ENCODE peak calls at places on chromosomes 4 and X, in ten cellular contexts. Z is hepatocyte, V is stomach, J is fibroblast of lung, M is GM12865, O is astrocyte of the spinal cord, A is cardiac fibroblast, I is omental fat pad, W is progenitor cell of endocrine pancreas, E is MM.1S. C is an unnamed sample.

GRCh38 chr4:62208921-62209320 is 1008.8 kb downstream of the ADGRL3 start:
- DNase-seq in E (no peak), Z (no peak), I (no peak), J (no peak), O (no peak), M (no peak), V (no peak), W (no peak), A (no peak), C (no peak)

GRCh38 chr4:8495803-8496202 is 55.2 kb downstream of the TRMT44 start:
- DNase-seq in M (no peak), V (no peak), O (no peak), A (no peak), Z (no peak), J (no peak), I (no peak), W (no peak), E (no peak), C (no peak)

GRCh38 chr4:13992041-13992440 is 364.5 kb upstream of the BOD1L1 start:
- DNase-seq in Z (no peak), M (no peak), J (no peak), I (no peak), A (no peak), W (no peak), O (no peak), V (no peak), E (no peak), C (no peak)

GRCh38 chr4:107814758-107815552 is 9.8 kb upstream of the SGMS2 start:
- DNase-seq in I (no peak), J (no peak), A (no peak), V (no peak), M (no peak), O (no peak), W (no peak), Z (no peak), E (no peak), C (no peak)

GRCh38 chr4:73450398-73451004 is 14.5 kb downstream of the AFP start:
- DNase-seq in I (no peak), O (peak), Z (peak), A (peak), V (no peak), E (no peak), M (no peak), J (peak), W (no peak), C (no peak)

GRCh38 chr4:187183351-187183750 is 459.7 kb upstream of the FAT1 start:
- DNase-seq in J (no peak), Z (no peak), O (peak), I (no peak), V (no peak), A (no peak), W (no peak), E (no peak), M (no peak), C (no peak)

GRCh38 chrX:56782362-56782761 is 53.3 kb downstream of the NBDY start:
- DNase-seq in M (no peak), O (no peak), W (no peak), Z (no peak), J (no peak), V (no peak), E (peak), A (no peak), I (no peak), C (no peak)

GRCh38 chrX:10989386-10989785 is 121.7 kb upstream of the HCCS start:
- DNase-seq in O (no peak), W (no peak), J (no peak), Z (no peak), A (peak), M (no peak), E (no peak), V (no peak), I (no peak), C (no peak)

GRCh38 chr4:2767705-2768074 is 11.6 kb upstream of the TNIP2 start:
- DNase-seq in W (no peak), V (no peak), I (no peak), A (no peak), J (no peak), M (no peak), O (no peak), E (no peak), Z (no peak), C (no peak)

GRCh38 chr4:114601304-114602052 is 2.9 kb downstream of the UGT8 start:
- DNase-seq in V (no peak), Z (no peak), I (no peak), A (no peak), W (no peak), M (peak), O (no peak), J (no peak), E (no peak), C (no peak)

GRCh38 chr4:127995776-127996175 is 30.6 kb downstream of the ABHD18 start:
- DNase-seq in V (no peak), Z (no peak), I (no peak), W (no peak), M (no peak), A (no peak), E (no peak), J (no peak), O (peak), C (no peak)

GRCh38 chrX:109848451-109849050 is 115.5 kb upstream of the ACSL4 start:
- DNase-seq in E (no peak), V (no peak), J (no peak), Z (no peak), A (no peak), I (no peak), M (no peak), W (no peak), O (no peak), C (no peak)

GRCh38 chr4:140811429-140811828 is 55.2 kb upstream of the TBC1D9 start:
- DNase-seq in W (no peak), V (no peak), E (no peak), M (no peak), J (no peak), I (no peak), Z (no peak), A (no peak), O (no peak), C (no peak)

GRCh38 chrX:104854188-104854587 is 288.2 kb downstream of the IL1RAPL2 start:
- DNase-seq in E (no peak), Z (no peak), V (no peak), I (no peak), J (no peak), O (peak), A (peak), W (no peak), M (no peak), C (no peak)

GRCh38 chrX:68659385-68659784 is 11.9 kb downstream of the STARD8 start:
- DNase-seq in I (no peak), E (no peak), J (no peak), A (peak), Z (no peak), V (no peak), M (no peak), O (peak), W (no peak), C (no peak)

GRCh38 chrX:119686087-119686639 is 6.8 kb downstream of the SEPTIN6 start:
- DNase-seq in V (no peak), M (peak), O (no peak), J (peak), A (peak), W (no peak), E (peak), I (no peak), Z (no peak), C (no peak)

GRCh38 chrX:45747905-45748304 is 547.2 kb upstream of the DIPK2B start:
- DNase-seq in A (no peak), Z (no peak), I (no peak), V (no peak), O (peak), J (no peak), E (no peak), M (no peak), W (no peak), C (no peak)

GRCh38 chr4:17276821-17277220 is 235.1 kb downstream of the QDPR start:
- DNase-seq in J (peak), M (no peak), Z (no peak), W (no peak), E (no peak), O (peak), I (no peak), V (no peak), A (peak), C (no peak)

GRCh38 chr4:1291091-1291490 is 1.4 kb downstream of the MAEA start:
- DNase-seq in E (no peak), Z (no peak), O (no peak), I (no peak), V (peak), A (no peak), J (no peak), M (no peak), W (no peak), C (no peak)

GRCh38 chr4:112284662-112285411 is 867 bp downstream of the TIFA start:
- DNase-seq in E (peak), A (peak), Z (no peak), J (peak), I (no peak), V (no peak), M (peak), O (peak), W (no peak), C (no peak)

GRCh38 chr4:108060164-108060563 is 70.5 kb downstream of the HADH start:
- DNase-seq in I (no peak), A (peak), M (peak), E (no peak), Z (peak), W (no peak), V (no peak), O (peak), J (peak), C (peak)

GRCh38 chrX:66053414-66053813 is 13.5 kb upstream of the VSIG4 start:
- DNase-seq in E (no peak), O (no peak), I (no peak), Z (no peak), J (no peak), A (no peak), W (no peak), M (no peak), V (no peak), C (no peak)

GRCh38 chr4:38759077-38759789 is 23.6 kb downstream of the TLR10 start:
- DNase-seq in V (peak), Z (peak), E (peak), M (peak), A (peak), I (peak), O (peak), W (peak), J (peak), C (peak)

GRCh38 chr4:169270156-169270809 is 473 bp downstream of the SH3RF1 start:
- DNase-seq in M (peak), E (peak), I (no peak), W (peak), O (peak), J (peak), Z (peak), V (peak), A (peak), C (peak)

GRCh38 chrX:111868726-111869638 is 7.0 kb upstream of the TRPC5OS start:
- DNase-seq in I (no peak), A (peak), M (peak), Z (peak), J (no peak), V (no peak), W (no peak), E (peak), O (peak), C (no peak)

GRCh38 chrX:15546745-15547144 is 46.1 kb downstream of the BMX start:
- DNase-seq in Z (no peak), J (no peak), W (no peak), I (no peak), E (no peak), V (no peak), M (no peak), A (no peak), O (no peak), C (no peak)

GRCh38 chr4:2462218-2462991 is 6.5 kb upstream of the RNF4 start:
- DNase-seq in V (peak), J (peak), W (peak), M (peak), O (peak), E (peak), I (no peak), Z (peak), A (peak), C (peak)

GRCh38 chr4:100935090-100935489 is 412.2 kb downstream of the PPP3CA start:
- DNase-seq in Z (no peak), J (peak), E (peak), I (no peak), O (no peak), M (peak), W (no peak), V (no peak), A (peak), C (no peak)

GRCh38 chrX:115616943-115617563 is 56.1 kb downstream of the PLS3 start:
- DNase-seq in I (no peak), V (no peak), A (peak), E (no peak), M (peak), Z (peak), O (peak), W (no peak), J (no peak), C (no peak)

GRCh38 chr4:8422327-8422726 is 18.2 kb downstream of the ACOX3 start:
- DNase-seq in Z (no peak), V (no peak), O (no peak), E (no peak), W (no peak), M (no peak), I (no peak), J (no peak), A (no peak), C (no peak)

GRCh38 chr4:36281384-36282106 is at the start of gene DTHD1:
- DNase-seq in O (no peak), M (no peak), W (no peak), E (no peak), V (no peak), J (no peak), I (no peak), Z (no peak), A (no peak), C (no peak)

GRCh38 chr4:153206534-153206933 is 2.3 kb downstream of the TRIM2 start:
- DNase-seq in W (no peak), O (no peak), E (no peak), J (no peak), I (no peak), Z (no peak), V (no peak), A (no peak), M (no peak), C (no peak)

GRCh38 chr4:99845708-99846469 is 29.3 kb downstream of the DAPP1 start:
- DNase-seq in A (no peak), J (no peak), O (no peak), Z (no peak), M (peak), E (peak), W (no peak), V (no peak), I (no peak), C (no peak)

GRCh38 chr4:65839288-65839919 is 169.1 kb upstream of the EPHA5 start:
- DNase-seq in M (no peak), A (no peak), Z (no peak), I (no peak), W (no peak), E (no peak), J (no peak), V (no peak), O (no peak), C (no peak)

GRCh38 chrX:133923113-133923512 is 62.3 kb downstream of the GPC3 start:
- DNase-seq in W (no peak), I (no peak), V (no peak), Z (no peak), E (peak), M (peak), J (peak), A (peak), O (no peak), C (no peak)

GRCh38 chr4:168304744-168305459 is 13.7 kb downstream of the DDX60 start:
- DNase-seq in A (peak), J (peak), Z (no peak), O (peak), V (no peak), I (no peak), E (no peak), W (no peak), M (no peak), C (no peak)

GRCh38 chrX:13690836-13691235 is 1.9 kb downstream of the RAB9A start:
- DNase-seq in Z (no peak), J (no peak), O (no peak), V (no peak), E (no peak), M (peak), I (no peak), W (no peak), A (no peak), C (no peak)

GRCh38 chr4:96698891-96699290 is 859.0 kb downstream of the PDHA2 start:
- DNase-seq in J (no peak), Z (no peak), V (no peak), A (no peak), I (no peak), E (no peak), W (no peak), O (no peak), M (no peak), C (no peak)

GRCh38 chr4:1312821-1313640 is 23.3 kb downstream of the MAEA start:
- DNase-seq in J (no peak), I (no peak), W (no peak), Z (no peak), O (no peak), M (no peak), E (no peak), V (no peak), A (no peak), C (no peak)

GRCh38 chrX:149198980-149199732 is 305.9 kb downstream of the IDS start:
- DNase-seq in A (no peak), E (no peak), V (no peak), W (no peak), I (no peak), Z (no peak), J (no peak), M (peak), O (no peak), C (no peak)

DNA sequence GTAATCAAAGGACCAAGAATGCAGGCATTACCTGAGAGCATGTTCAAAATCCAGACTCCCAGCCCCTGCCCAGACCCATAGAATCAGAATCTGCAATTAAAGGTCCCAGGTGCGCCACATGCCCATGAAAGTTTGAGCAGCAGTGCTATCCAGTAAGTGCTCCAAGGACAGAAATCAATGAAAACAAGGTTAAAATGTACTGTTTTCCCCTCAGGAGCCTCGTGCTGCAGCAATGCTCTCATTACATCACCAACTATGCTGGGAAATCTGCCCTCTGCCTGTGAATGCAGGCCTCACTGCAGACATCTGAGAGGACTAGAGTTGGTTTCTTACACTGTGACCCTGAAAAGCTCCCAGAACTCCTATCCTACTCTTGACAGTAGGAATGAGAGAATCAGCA is 21.1 kb downstream of the ANXA5 start:
- DNase-seq in J (peak), M (no peak), I (no peak), E (no peak), W (no peak), Z (peak), A (peak), V (no peak), O (peak), C (no peak)
- TF ChIP-seq CTCF in J (peak), M (no peak), I (no peak), E (no peak), W (peak), Z (peak), A (peak), V (no peak), O (peak), C (no peak)

GRCh38 chr4:175444512-175444911 is 367.6 kb downstream of the GPM6A start:
- DNase-seq in J (no peak), A (no peak), Z (no peak), V (no peak), I (no peak), M (no peak), W (no peak), O (no peak), E (no peak), C (no peak)

GRCh38 chr4:175447006-175447405 is 365.1 kb downstream of the GPM6A start:
- DNase-seq in I (no peak), J (no peak), Z (no peak), W (no peak), V (no peak), M (no peak), E (no peak), A (no peak), O (no peak), C (no peak)

GRCh38 chr4:175440776-175441175 is 371.3 kb downstream of the GPM6A start:
- DNase-seq in A (no peak), V (no peak), J (no peak), I (no peak), E (no peak), Z (no peak), W (no peak), M (no peak), O (no peak), C (no peak)

GRCh38 chr4:175441256-175441655 is 370.8 kb downstream of the GPM6A start:
- DNase-seq in M (no peak), A (no peak), J (no peak), W (no peak), V (no peak), O (no peak), E (no peak), I (no peak), Z (no peak), C (no peak)

GRCh38 chr4:175443547-175443946 is 368.5 kb downstream of the GPM6A start:
- DNase-seq in M (no peak), V (no peak), W (no peak), E (no peak), J (no peak), A (no peak), Z (no peak), I (no peak), O (no peak), C (no peak)
- TF ChIP-seq CTCF in M (no peak), V (no peak), W (no peak), E (no peak), J (no peak), A (peak), Z (no peak), I (no peak), O (peak), C (no peak)

GRCh38 chrX:9310596-9310995 is 154.3 kb upstream of the TBL1X start:
- DNase-seq in I (no peak), Z (no peak), O (no peak), J (no peak), A (peak), M (no peak), E (no peak), W (no peak), V (no peak), C (no peak)
- TF ChIP-seq CTCF in I (no peak), Z (no peak), O (no peak), J (no peak), A (no peak), M (no peak), E (no peak), W (no peak), V (no peak), C (no peak)

DNA sequence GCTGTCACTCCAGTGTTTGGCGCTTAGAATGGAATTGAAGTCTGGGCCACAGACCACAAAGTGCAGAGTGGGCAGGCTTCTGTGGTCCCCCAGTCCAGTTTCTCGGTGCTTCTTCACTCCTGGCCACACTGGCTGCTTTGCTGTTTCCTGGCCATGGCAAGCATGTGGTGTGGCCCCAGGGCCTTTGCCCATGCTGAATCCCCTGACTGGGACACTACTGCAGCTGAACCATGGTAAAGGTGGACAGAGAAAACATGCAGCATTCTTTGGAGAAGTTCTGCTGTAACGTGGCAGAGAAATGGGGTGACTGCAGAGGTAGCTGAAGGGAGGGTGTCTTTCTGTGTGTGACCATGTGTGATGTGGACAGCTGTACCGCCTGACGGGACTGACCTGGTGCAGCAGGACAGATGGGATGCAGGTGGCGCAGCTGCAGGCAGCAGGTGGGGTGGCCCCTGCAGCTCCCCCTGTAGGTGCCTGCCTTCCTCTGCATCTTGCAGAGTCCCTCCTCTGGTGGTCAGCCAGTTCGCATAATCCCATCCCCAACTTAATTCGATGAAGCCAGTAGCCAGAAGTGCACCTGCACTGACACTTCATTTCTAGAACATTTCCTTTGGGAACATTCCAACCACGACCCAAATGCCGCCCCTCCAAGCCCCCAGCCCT is 13.2 kb upstream of the S100P start:
- DNase-seq in E (no peak), I (no peak), V (no peak), J (no peak), M (no peak), Z (no peak), W (no peak), O (no peak), A (no peak), C (no peak)
- TF ChIP-seq CTCF in E (no peak), I (no peak), V (no peak), J (peak), M (peak), Z (no peak), W (peak), O (no peak), A (no peak), C (peak)

GRCh38 chr4:7192252-7193039 is at the start of gene SORCS2:
- DNase-seq in V (peak), O (peak), J (peak), I (no peak), A (peak), E (no peak), M (peak), W (peak), Z (peak), C (peak)
- TF ChIP-seq CTCF in V (peak), O (peak), J (peak), I (peak), A (peak), E (no peak), M (peak), W (peak), Z (peak), C (peak)

GRCh38 chr4:183855651-183856190 is 49.4 kb upstream of the STOX2 start:
- DNase-seq in M (no peak), Z (no peak), J (no peak), W (no peak), V (no peak), O (no peak), E (no peak), A (no peak), I (no peak), C (no peak)

GRCh38 chr4:183860726-183861125 is 44.4 kb upstream of the STOX2 start:
- DNase-seq in E (no peak), V (no peak), A (no peak), Z (no peak), I (no peak), W (no peak), M (no peak), O (no peak), J (no peak), C (no peak)

GRCh38 chr4:183860110-183860509 is 45.0 kb upstream of the STOX2 start:
- DNase-seq in Z (no peak), E (no peak), W (no peak), I (no peak), A (no peak), V (no peak), O (no peak), M (no peak), J (no peak), C (no peak)

GRCh38 chr4:183857040-183857439 is 48.1 kb upstream of the STOX2 start:
- DNase-seq in Z (no peak), V (no peak), O (no peak), E (no peak), J (no peak), I (no peak), W (no peak), A (no peak), M (no peak), C (no peak)

GRCh38 chr4:183858011-183858615 is 47.0 kb upstream of the STOX2 start:
- DNase-seq in Z (no peak), E (no peak), O (no peak), A (no peak), M (no peak), W (no peak), J (no peak), I (no peak), V (no peak), C (no peak)
- TF ChIP-seq CTCF in Z (no peak), E (no peak), O (no peak), A (no peak), M (no peak), W (no peak), J (no peak), I (no peak), V (no peak), C (no peak)

C was measured in endothelial cell.